ENCODE peak calls at places on chromosome 21, in five cellular contexts. U, V, K, F and B are unnamed samples.

GRCh38 chr21:29215709-29216108 is 83.0 kb upstream of the BACH1 start:
- DNase-seq in F (no peak), V (no peak), K (no peak), U (peak), B (no peak)

GRCh38 chr21:41766883-41767605 is at the start of gene RIPK4:
- DNase-seq in F (peak), K (no peak), U (no peak), V (no peak), B (no peak)

GRCh38 chr21:20997308-20997632 is 939 bp upstream of the NCAM2 start:
- DNase-seq in K (no peak), F (no peak), V (no peak), U (no peak), B (no peak)

GRCh38 chr21:41761211-41762181 is 5.4 kb downstream of the RIPK4 start:
- DNase-seq in U (peak), V (peak), K (no peak), F (no peak), B (no peak)

GRCh38 chr21:38979271-38980196 is 173.8 kb downstream of the ETS2 start:
- DNase-seq in V (no peak), F (no peak), U (peak), K (no peak), B (no peak)

GRCh38 chr21:35988396-35989140 is 71.8 kb downstream of the SETD4 start:
- DNase-seq in K (no peak), U (no peak), F (no peak), V (peak), B (no peak)

GRCh38 chr21:31180256-31181088 is 142.2 kb upstream of the KRTAP19-8 start:
- DNase-seq in U (peak), F (peak), V (no peak), K (no peak), B (no peak)

GRCh38 chr21:34651032-34651431 is 17.8 kb upstream of the CLIC6 start:
- DNase-seq in U (no peak), K (no peak), F (no peak), V (no peak), B (no peak)

GRCh38 chr21:15365751-15366392 is 301.1 kb upstream of the NRIP1 start:
- DNase-seq in K (no peak), F (no peak), U (no peak), V (no peak), B (no peak)

GRCh38 chr21:44800103-44800502 is 1.5 kb downstream of the UBE2G2 start:
- DNase-seq in F (peak), V (no peak), U (no peak), K (no peak), B (no peak)

GRCh38 chr21:42364304-42364865 is 1.9 kb downstream of the TFF1 start:
- DNase-seq in F (no peak), K (no peak), U (no peak), V (no peak), B (no peak)

GRCh38 chr21:36388835-36389234 is 3.6 kb downstream of the CHAF1B start:
- DNase-seq in V (no peak), K (no peak), U (peak), F (peak), B (no peak)

GRCh38 chr21:16891821-16892220 is 621.0 kb upstream of the CXADR start:
- DNase-seq in F (no peak), V (no peak), K (peak), U (peak), B (no peak)

GRCh38 chr21:20997633-20998455 is at the start of gene NCAM2:
- DNase-seq in U (peak), F (peak), K (peak), V (peak), B (no peak)

GRCh38 chr21:43667191-43667904 is 8.0 kb downstream of the RRP1B start:
- DNase-seq in K (no peak), U (peak), V (no peak), F (peak), B (no peak)

GRCh38 chr21:44664691-44665090 is 2.0 kb downstream of the KRTAP12-2 start:
- DNase-seq in U (no peak), V (no peak), F (no peak), K (no peak), B (no peak)

GRCh38 chr21:33201945-33202344 is 27.8 kb upstream of the IFNAR2 start:
- DNase-seq in U (no peak), K (no peak), F (no peak), V (no peak), B (no peak)

GRCh38 chr21:35850029-35850428 is 210.3 kb downstream of the SETD4 start:
- DNase-seq in U (peak), F (no peak), K (peak), V (no peak), B (no peak)

GRCh38 chr21:39022901-39023693 is 160.2 kb downstream of the PSMG1 start:
- DNase-seq in U (peak), K (no peak), F (no peak), V (no peak), B (no peak)

GRCh38 chr21:46208761-46209721 is 19.5 kb downstream of the LSS start:
- DNase-seq in U (no peak), V (no peak), K (no peak), F (no peak), B (no peak)

GRCh38 chr21:35095859-35096291 is 46.8 kb upstream of the RUNX1 start:
- DNase-seq in V (no peak), F (no peak), K (no peak), U (peak), B (no peak)

GRCh38 chr21:45060089-45060488 is 14.3 kb upstream of the ADARB1 start:
- DNase-seq in V (no peak), K (no peak), F (no peak), U (no peak), B (no peak)

GRCh38 chr21:33657124-33657842 is 15.0 kb downstream of the ITSN1 start:
- DNase-seq in F (no peak), U (peak), V (no peak), K (no peak), B (no peak)

GRCh38 chr21:41562101-41563000 is 54.4 kb upstream of the TMPRSS2 start:
- DNase-seq in F (no peak), K (no peak), V (peak), U (no peak), B (peak)

GRCh38 chr21:35491920-35492678 is 443.0 kb upstream of the RUNX1 start:
- DNase-seq in F (no peak), U (no peak), K (no peak), V (no peak), B (no peak)

GRCh38 chr21:34900376-34900775 is 148.7 kb downstream of the RUNX1 start:
- DNase-seq in V (no peak), U (no peak), F (no peak), K (no peak), B (no peak)

GRCh38 chr21:42614811-42615342 is 38.5 kb upstream of the PDE9A start:
- DNase-seq in V (no peak), U (peak), K (no peak), F (peak), B (no peak)

GRCh38 chr21:39016740-39017315 is 166.4 kb downstream of the PSMG1 start:
- DNase-seq in U (peak), V (no peak), K (no peak), F (no peak), B (no peak)

GRCh38 chr21:44377922-44378645 is 24.7 kb downstream of the TRPM2 start:
- DNase-seq in V (no peak), K (no peak), F (no peak), U (no peak), B (no peak)

GRCh38 chr21:35179990-35180557 is 131.0 kb upstream of the RUNX1 start:
- DNase-seq in K (peak), U (peak), V (no peak), F (peak), B (no peak)

GRCh38 chr21:44593598-44594405 is 1.5 kb upstream of the KRTAP10-6 start:
- DNase-seq in F (no peak), U (no peak), V (peak), K (no peak), B (peak)

GRCh38 chr21:28540514-28540913 is 452.2 kb downstream of the LTN1 start:
- DNase-seq in V (no peak), U (peak), F (no peak), K (peak), B (no peak)

GRCh38 chr21:34132202-34132601 is 58.8 kb downstream of the MRPS6 start:
- DNase-seq in F (no peak), U (no peak), K (no peak), V (no peak), B (no peak)

GRCh38 chr21:43938751-43939442 is 73.2 kb upstream of the TRAPPC10 start:
- DNase-seq in K (peak), U (peak), F (peak), V (peak), B (no peak)

GRCh38 chr21:34724857-34725195 is 56.0 kb downstream of the CLIC6 start:
- DNase-seq in V (no peak), U (no peak), K (no peak), F (no peak), B (no peak)

GRCh38 chr21:21101911-21102310 is 103.7 kb downstream of the NCAM2 start:
- DNase-seq in V (no peak), U (peak), K (peak), F (peak), B (no peak)

GRCh38 chr21:32135401-32136363 is 143.2 kb downstream of the MIS18A start:
- DNase-seq in K (no peak), F (no peak), V (no peak), U (no peak), B (no peak)

GRCh38 chr21:39670741-39671140 is 58.0 kb downstream of the B3GALT5 start:
- DNase-seq in V (no peak), U (no peak), F (no peak), K (no peak), B (no peak)

GRCh38 chr21:41160036-41160435 is 7.9 kb upstream of the BACE2 start:
- DNase-seq in V (no peak), U (no peak), K (no peak), F (no peak), B (no peak)